ENCODE peak calls at places on chromosomes 11 and 22, in ten cellular contexts. P, Z, W, U, I, Q, B, K, J and R are unnamed samples.
A peak's percentile ranks its signal among the peaks of the same experiment; 100 is the strongest.

GRCh38 chr11:72585762-72586590 is 88.2 kb downstream of the PDE2A start:
- DNase-seq in Q (no peak), J (peak; percentile 84), U (peak; percentile 35), I (peak; percentile 81), B (peak; percentile 70), W (peak; percentile 72), K (peak; percentile 75), Z (peak; percentile 52), P (peak; percentile 66), R (peak; percentile 51)

GRCh38 chr11:65423516-65424199 is 1.1 kb downstream of the NEAT1 start:
- DNase-seq in Q (no peak), I (peak; percentile 45), J (no peak), U (peak; percentile 29), B (peak; percentile 28), K (no peak), Z (no peak), P (no peak), W (peak; percentile 44), R (no peak)

GRCh38 chr22:31626427-31627150 is 35.4 kb downstream of the PISD start:
- DNase-seq in I (peak; percentile 24), Z (no peak), K (no peak), J (no peak), W (no peak), U (no peak), P (no peak), B (no peak), Q (no peak), R (peak; percentile 49)

GRCh38 chr11:44199816-44200215 is 104.3 kb downstream of the EXT2 start:
- DNase-seq in K (no peak), W (no peak), U (peak; percentile 27), Z (no peak), J (no peak), I (no peak), B (no peak), Q (no peak), P (no peak), R (no peak)

GRCh38 chr11:67519726-67520125 is 3.5 kb downstream of the CABP2 start:
- DNase-seq in Z (no peak), W (no peak), I (no peak), K (no peak), U (no peak), P (no peak), J (no peak), Q (no peak), B (no peak), R (peak; percentile 65)

GRCh38 chr11:76671626-76672309 is 1.2 kb upstream of the LRRC32 start:
- DNase-seq in J (no peak), P (no peak), K (no peak), W (no peak), B (no peak), Z (no peak), I (no peak), U (no peak), Q (no peak), R (no peak)

GRCh38 chr11:16226245-16226644 is 130.1 kb downstream of the SOX6 start:
- DNase-seq in Q (no peak), W (peak; percentile 89), I (no peak), U (peak; percentile 24), B (peak; percentile 18), J (no peak), Z (peak; percentile 66), K (peak; percentile 72), P (no peak), R (peak; percentile 34)

GRCh38 chr11:43574949-43575915 is 105.3 kb upstream of the HSD17B12 start:
- DNase-seq in K (no peak), W (no peak), J (peak; percentile 87), I (no peak), P (no peak), Z (peak; percentile 40), B (no peak), Q (no peak), U (peak; percentile 58), R (no peak)

GRCh38 chr11:70703141-70704052 is 305.1 kb downstream of the CTTN start:
- DNase-seq in B (no peak), K (no peak), J (peak; percentile 64), W (no peak), Q (no peak), U (no peak), I (no peak), P (no peak), Z (no peak), R (no peak)

GRCh38 chr11:876550-876949 is 33.9 kb downstream of the TSPAN4 start:
- DNase-seq in K (no peak), J (no peak), W (no peak), Q (no peak), B (no peak), Z (peak; percentile 77), U (no peak), P (no peak), I (no peak), R (no peak)

GRCh38 chr11:68855205-68855978 is 13.7 kb upstream of the CPT1A start:
- DNase-seq in Q (no peak), K (no peak), J (peak; percentile 60), W (peak; percentile 41), P (no peak), U (peak; percentile 47), B (no peak), I (no peak), Z (peak; percentile 59), R (peak; percentile 95)

GRCh38 chr11:119974051-119974450 is 163.9 kb downstream of the TRIM29 start:
- DNase-seq in Z (no peak), U (no peak), J (no peak), K (no peak), Q (no peak), P (no peak), I (no peak), W (no peak), B (no peak), R (no peak)

GRCh38 chr11:64056213-64056785 is 20.6 kb downstream of the FLRT1 start:
- DNase-seq in B (no peak), Z (no peak), P (no peak), I (no peak), W (no peak), K (no peak), J (no peak), Q (no peak), U (no peak), R (no peak)
- H3K36me3 ChIP-seq in B (no peaks in the 10 kb centered on the region), Z (no peaks in the 10 kb centered on the region), P (no peaks in the 10 kb centered on the region), I (no peaks in the 10 kb centered on the region), W (no peaks in the 10 kb centered on the region), K (no peaks in the 10 kb centered on the region), J (no peaks in the 10 kb centered on the region), Q (no peaks in the 10 kb centered on the region), U (no peaks in the 10 kb centered on the region), R (no peaks in the 10 kb centered on the region)

GRCh38 chr11:55571828-55572227 is at the start of gene OR4C16:
- DNase-seq in J (no peak), Z (no peak), W (no peak), B (no peak), P (no peak), U (no peak), I (no peak), Q (no peak), K (no peak), R (no peak)

GRCh38 chr11:55572548-55572947 is 620 bp downstream of the OR4C16 start:
- DNase-seq in Q (no peak), P (no peak), I (no peak), W (no peak), Z (no peak), K (no peak), J (no peak), B (no peak), U (no peak), R (no peak)
- H3K9me3 ChIP-seq in Q (no peaks in the 10 kb centered on the region), P (no peaks in the 10 kb centered on the region), I (peaks cover 14% of the 10 kb centered on the region), W (peaks cover 6% of the 10 kb centered on the region), Z (peaks cover 11% of the 10 kb centered on the region), K (no peaks in the 10 kb centered on the region), J (peaks cover 29% of the 10 kb centered on the region), B (no peaks in the 10 kb centered on the region), U (no peaks in the 10 kb centered on the region), R (peaks cover 48% of the 10 kb centered on the region)

GRCh38 chr11:58832246-58832645 is 12.3 kb downstream of the GLYATL2 start:
- DNase-seq in W (peak; percentile 9), B (no peak), Z (no peak), U (peak; percentile 44), J (no peak), I (no peak), K (no peak), P (no peak), Q (no peak), R (no peak)

GRCh38 chr11:58829736-58830135 is 14.8 kb downstream of the GLYATL2 start:
- DNase-seq in W (no peak), B (no peak), P (no peak), U (peak; percentile 77), Z (no peak), I (no peak), K (no peak), Q (no peak), J (no peak), R (no peak)

DNA sequence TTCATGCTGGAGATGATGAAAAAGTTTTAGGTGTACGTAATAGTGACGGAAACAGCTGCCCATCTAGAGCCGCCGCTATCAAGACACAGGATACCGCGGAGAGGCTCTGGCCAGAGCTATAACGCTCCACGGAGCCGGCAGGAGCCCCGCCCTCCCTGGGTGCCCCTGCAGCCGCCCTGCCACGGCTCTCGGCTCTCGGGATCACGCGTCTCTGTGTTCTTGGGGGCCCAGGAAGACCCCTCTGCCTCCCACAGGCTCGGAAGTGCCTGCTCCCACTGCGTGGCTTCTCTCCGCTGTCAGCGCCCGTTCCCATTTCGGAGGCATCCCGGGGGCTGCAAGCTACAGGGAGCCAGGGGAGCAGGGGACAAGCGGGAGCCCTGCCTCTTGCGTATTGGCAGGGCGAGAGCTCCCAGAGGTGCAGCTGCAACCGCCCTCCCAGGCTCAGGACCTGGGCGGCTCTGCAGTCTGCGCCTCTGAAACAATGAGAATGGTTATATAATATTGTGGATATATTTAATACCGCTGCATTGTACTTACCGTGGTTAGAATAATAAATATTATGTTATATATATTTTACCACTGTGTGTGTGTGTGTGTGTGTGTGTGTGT is 13.7 kb downstream of the GLYATL2 start:
- DNase-seq in P (no peak), I (no peak), B (no peak), W (no peak), K (no peak), U (no peak), Q (no peak), J (no peak), Z (no peak), R (no peak)
- H3K27ac ChIP-seq in P (no peak overlapping the region), I (no peak overlapping the region), B (no peak overlapping the region), W (no peak overlapping the region), K (no peak overlapping the region), U (no peak overlapping the region), Q (no peak overlapping the region), J (no peak overlapping the region), Z (no peak overlapping the region), R (no peak overlapping the region)

DNA sequence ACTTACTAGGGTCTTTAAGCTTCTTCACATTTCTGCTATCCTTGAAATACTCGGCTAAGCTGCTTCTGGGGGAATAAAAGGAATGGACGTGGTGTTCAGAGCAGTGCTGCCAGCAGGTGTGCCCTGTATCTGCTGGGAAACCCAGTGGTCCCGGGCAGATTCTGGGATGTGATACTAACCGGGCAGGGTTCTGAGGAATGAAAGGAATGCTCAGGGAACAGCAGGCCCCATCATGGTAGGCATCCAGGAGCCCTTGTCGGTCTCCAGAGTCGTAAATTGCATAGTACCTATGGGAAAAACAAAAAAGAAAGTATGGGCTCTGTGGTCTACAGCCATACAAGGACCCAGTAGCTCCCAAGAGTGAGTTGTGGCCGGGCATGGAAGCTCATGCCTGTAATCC is 4.5 kb upstream of the TMEM223 start:
- DNase-seq in K (no peak), U (no peak), J (no peak), B (no peak), P (no peak), W (no peak), I (no peak), Q (no peak), Z (no peak), R (no peak)
- H3K36me3 ChIP-seq in K (peaks cover 93% of the 10 kb centered on the region), U (peaks cover 35% of the 10 kb centered on the region), J (peaks cover 6% of the 10 kb centered on the region), B (no peaks in the 10 kb centered on the region), P (peaks cover 96% of the 10 kb centered on the region), W (peaks cover 4% of the 10 kb centered on the region), I (peaks cover 87% of the 10 kb centered on the region), Q (peaks cover 84% of the 10 kb centered on the region), Z (peaks cover 57% of the 10 kb centered on the region), R (no peaks in the 10 kb centered on the region)

GRCh38 chr11:31106326-31106725 is 263.2 kb downstream of the DCDC1 start:
- DNase-seq in Q (no peak), W (no peak), B (no peak), P (no peak), U (no peak), J (peak; percentile 79), I (no peak), Z (no peak), K (no peak), R (no peak)
- H3K9me3 ChIP-seq in Q (no peaks in the 10 kb centered on the region), W (no peaks in the 10 kb centered on the region), B (no peaks in the 10 kb centered on the region), P (no peaks in the 10 kb centered on the region), U (no peaks in the 10 kb centered on the region), J (no peaks in the 10 kb centered on the region), I (no peaks in the 10 kb centered on the region), Z (no peaks in the 10 kb centered on the region), K (no peaks in the 10 kb centered on the region), R (no peaks in the 10 kb centered on the region)